ENCODE peak calls at places on chromosomes 3 and 15, in eight cellular contexts. U is heart left ventricle, E is A549, X is heart right ventricle, B is brain microvascular endothelial cell, L is RWPE1, A is cardiac muscle cell, F is lower lobe of right lung. T is an unnamed sample.

GRCh38 chr15:78909160-78909695 is 35.6 kb downstream of the CTSH start:
- DNase-seq in U (no peak), E (no peak), X (no peak), B (no peak), L (no peak), A (no peak), F (no peak), T (no peak)

GRCh38 chr3:169112153-169112892 is 551.2 kb downstream of the MECOM start:
- DNase-seq in U (no peak), E (no peak), X (no peak), B (peak; percentile 84), L (peak; percentile 67), A (peak; percentile 82), F (no peak), T (peak; percentile 27)

GRCh38 chr15:71411538-71412482 is 296.5 kb downstream of the THSD4 start:
- DNase-seq in U (no peak), E (peak; percentile 98), X (no peak), B (peak; percentile 30), L (no peak), A (peak; percentile 42), F (peak; percentile 76), T (no peak)

GRCh38 chr15:70244978-70245542 is 147.3 kb upstream of the TLE3 start:
- DNase-seq in U (no peak), E (no peak), X (no peak), B (no peak), L (no peak), A (no peak), F (no peak), T (no peak)

GRCh38 chr15:69848551-69849231 is 249.0 kb downstream of the TLE3 start:
- DNase-seq in U (no peak), E (no peak), X (no peak), B (no peak), L (peak; percentile 62), A (no peak), F (no peak), T (no peak)

GRCh38 chr3:117054551-117054950 is 345.0 kb downstream of the TUSC7 start:
- DNase-seq in U (no peak), E (no peak), X (no peak), B (no peak), L (no peak), A (no peak), F (no peak), T (no peak)

GRCh38 chr3:169659858-169660614 is 3.5 kb downstream of the MECOM start:
- DNase-seq in U (no peak), E (no peak), X (peak; percentile 22), B (no peak), L (no peak), A (peak; percentile 13), F (peak; percentile 51), T (no peak)

GRCh38 chr3:58049143-58049785 is 41.0 kb downstream of the FLNB start:
- DNase-seq in U (no peak), E (peak; percentile 83), X (peak; percentile 28), B (peak; percentile 93), L (peak; percentile 94), A (peak; percentile 84), F (no peak), T (peak; percentile 91)

GRCh38 chr3:107669669-107670068 is 146.9 kb downstream of the BBX start:
- DNase-seq in U (no peak), E (no peak), X (no peak), B (no peak), L (no peak), A (peak; percentile 32), F (no peak), T (no peak)

GRCh38 chr15:86060614-86061125 is 19.0 kb upstream of the AGBL1 start:
- DNase-seq in U (no peak), E (no peak), X (no peak), B (no peak), L (no peak), A (no peak), F (no peak), T (no peak)

GRCh38 chr3:171404376-171404982 is 55.7 kb downstream of the TNIK start:
- DNase-seq in U (no peak), E (no peak), X (no peak), B (no peak), L (no peak), A (peak; percentile 42), F (no peak), T (no peak)

GRCh38 chr15:55993111-55993803 is at the start of gene NEDD4:
- DNase-seq in U (peak; percentile 92), E (peak; percentile 88), X (peak; percentile 87), B (peak; percentile 84), L (peak; percentile 83), A (peak; percentile 92), F (peak; percentile 90), T (peak; percentile 37)

GRCh38 chr15:77867266-77868047 is 210.1 kb downstream of the TBC1D2B start:
- DNase-seq in U (no peak), E (no peak), X (no peak), B (no peak), L (no peak), A (no peak), F (peak; percentile 35), T (no peak)

GRCh38 chr3:14254812-14255702 is 76.4 kb downstream of the LSM3 start:
- DNase-seq in U (no peak), E (no peak), X (no peak), B (no peak), L (no peak), A (no peak), F (no peak), T (no peak)

GRCh38 chr3:13513051-13513912 is 33.2 kb downstream of the HDAC11 start:
- DNase-seq in U (peak; percentile 45), E (no peak), X (no peak), B (no peak), L (no peak), A (peak; percentile 18), F (peak; percentile 5), T (no peak)

GRCh38 chr3:16316847-16317560 is 52.0 kb downstream of the OXNAD1 start:
- DNase-seq in U (no peak), E (no peak), X (no peak), B (no peak), L (no peak), A (no peak), F (no peak), T (no peak)
- H3K27ac ChIP-seq in U (no peak overlapping the region), E (no peak overlapping the region), X (no peak overlapping the region), B (no peak overlapping the region), L (no peak overlapping the region), A (no peak overlapping the region), F (peak overlapping the region; percentile 14), T (no peak overlapping the region)

GRCh38 chr3:194425399-194425798 is 26.3 kb upstream of the GP5 start:
- DNase-seq in U (no peak), E (no peak), X (no peak), B (no peak), L (no peak), A (no peak), F (no peak), T (no peak)
- H3K27ac ChIP-seq in U (no peak overlapping the region), E (no peak overlapping the region), X (no peak overlapping the region), B (no peak overlapping the region), L (no peak overlapping the region), A (peak overlapping the region; percentile 7), F (no peak overlapping the region), T (no peak overlapping the region)

GRCh38 chr3:152282813-152283212 is 14.1 kb downstream of the MBNL1 start:
- DNase-seq in U (no peak), E (no peak), X (no peak), B (no peak), L (no peak), A (no peak), F (no peak), T (no peak)

GRCh38 chr3:152278674-152279427 is 10.1 kb downstream of the MBNL1 start:
- DNase-seq in U (no peak), E (no peak), X (no peak), B (no peak), L (no peak), A (no peak), F (no peak), T (no peak)

GRCh38 chr3:152279474-152279873 is 10.7 kb downstream of the MBNL1 start:
- DNase-seq in U (no peak), E (no peak), X (no peak), B (no peak), L (no peak), A (no peak), F (no peak), T (no peak)

GRCh38 chr3:152281032-152281713 is 12.4 kb downstream of the MBNL1 start:
- DNase-seq in U (no peak), E (no peak), X (no peak), B (no peak), L (no peak), A (peak; percentile 67), F (no peak), T (no peak)

DNA sequence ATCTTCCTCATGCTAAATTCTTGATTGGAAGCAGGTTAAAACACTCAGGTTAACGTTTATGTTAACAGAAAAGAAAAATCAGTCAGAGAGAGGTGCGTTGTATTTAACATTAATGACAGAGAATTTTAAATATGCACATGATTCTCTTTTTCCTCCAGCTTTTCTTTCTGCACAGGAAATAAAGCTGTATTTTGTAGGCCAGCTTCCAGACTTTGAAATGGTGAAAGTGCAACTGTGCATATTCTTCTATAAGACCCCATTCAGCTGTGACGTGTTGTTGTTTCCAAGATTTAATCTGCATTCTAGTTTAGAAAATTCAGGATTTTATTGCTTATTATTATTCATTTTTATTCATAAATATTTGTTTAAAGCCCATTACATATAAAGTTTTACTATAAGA is 11.8 kb downstream of the MBNL1 start:
- DNase-seq in U (no peak), E (no peak), X (no peak), B (no peak), L (no peak), A (no peak), F (no peak), T (no peak)
- H3K27ac ChIP-seq in U (peak overlapping the region; percentile 49), E (no peak overlapping the region), X (peak overlapping the region; percentile 77), B (no peak overlapping the region), L (no peak overlapping the region), A (peak overlapping the region; percentile 58), F (no peak overlapping the region), T (no peak overlapping the region)

DNA sequence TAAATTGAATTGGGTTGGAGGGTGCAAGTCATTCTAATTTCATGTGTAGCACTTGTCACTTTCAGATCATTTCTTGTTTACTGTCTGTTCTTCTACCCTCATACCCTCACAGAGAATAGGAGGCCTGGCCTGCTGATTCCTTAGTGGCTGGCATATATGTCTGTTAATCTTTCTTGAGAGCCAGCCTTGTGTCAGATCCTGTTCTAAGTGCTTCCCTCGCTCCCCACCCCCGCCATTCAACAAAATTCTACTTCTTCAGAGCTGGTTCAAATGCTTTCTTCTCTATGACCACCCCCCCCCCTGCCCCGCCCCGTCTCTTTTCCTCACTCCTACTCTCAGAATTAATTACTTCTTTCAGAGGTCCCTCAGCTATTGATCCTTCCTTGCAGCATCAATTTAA is 1.5 kb upstream of the U2SURP start:
- DNase-seq in U (no peak), E (no peak), X (no peak), B (no peak), L (no peak), A (no peak), F (no peak), T (no peak)
- H3K27ac ChIP-seq in U (peak overlapping the region; percentile 15), E (peak overlapping the region; percentile 96), X (peak overlapping the region; percentile 43), B (peak overlapping the region; percentile 95), L (peak overlapping the region; percentile 98), A (peak overlapping the region; percentile 98), F (no peak overlapping the region), T (peak overlapping the region; percentile 99)